ENCODE peak calls at places on chromosomes 1 and 21, in seven cellular contexts. One of them, this sample, is unnamed.

GRCh38 chr1:225201447-225201846 is 226.4 kb downstream of the LBR start:
- DNase-seq in HepG2: no peak
- DNase-seq in GM12878: no peak
- DNase-seq in K562: no peak
- DNase-seq in HCT116: no peak
- DNase-seq in H1: no peak
- DNase-seq in SK-N-SH: no peak
- DNase-seq in this sample: peak; percentile 15

GRCh38 chr1:58922302-58923089 is 138.6 kb upstream of the JUN start:
- DNase-seq in HepG2: no peak
- DNase-seq in GM12878: peak; percentile 50
- DNase-seq in K562: no peak
- DNase-seq in HCT116: no peak
- DNase-seq in H1: no peak
- DNase-seq in SK-N-SH: no peak
- DNase-seq in this sample: no peak

GRCh38 chr1:6183520-6183989 is 3.4 kb upstream of the CHD5 start:
- DNase-seq in HepG2: no peak
- DNase-seq in GM12878: no peak
- DNase-seq in K562: no peak
- DNase-seq in HCT116: no peak
- DNase-seq in H1: no peak
- DNase-seq in SK-N-SH: peak; percentile 39
- DNase-seq in this sample: no peak

GRCh38 chr1:182637769-182638168 is 33.6 kb upstream of the RGS16 start:
- DNase-seq in HepG2: no peak
- DNase-seq in GM12878: no peak
- DNase-seq in K562: no peak
- DNase-seq in HCT116: no peak
- DNase-seq in H1: no peak
- DNase-seq in SK-N-SH: no peak
- DNase-seq in this sample: no peak

GRCh38 chr1:77582905-77583304 is 99.6 kb downstream of the ZZZ3 start:
- DNase-seq in HepG2: no peak
- DNase-seq in GM12878: no peak
- DNase-seq in K562: no peak
- DNase-seq in HCT116: no peak
- DNase-seq in H1: no peak
- DNase-seq in SK-N-SH: no peak
- DNase-seq in this sample: no peak

GRCh38 chr1:240189386-240189989 is 97.8 kb downstream of the FMN2 start:
- DNase-seq in HepG2: peak; percentile 33
- DNase-seq in GM12878: no peak
- DNase-seq in K562: peak; percentile 44
- DNase-seq in HCT116: no peak
- DNase-seq in H1: peak; percentile 57
- DNase-seq in SK-N-SH: peak; percentile 44
- DNase-seq in this sample: peak; percentile 32

GRCh38 chr1:181190362-181191035 is 102.0 kb downstream of the IER5 start:
- DNase-seq in HepG2: no peak
- DNase-seq in GM12878: no peak
- DNase-seq in K562: no peak
- DNase-seq in HCT116: no peak
- DNase-seq in H1: no peak
- DNase-seq in SK-N-SH: no peak
- DNase-seq in this sample: no peak

GRCh38 chr1:205533729-205534443 is 29.4 kb downstream of the CDK18 start:
- DNase-seq in HepG2: no peak
- DNase-seq in GM12878: no peak
- DNase-seq in K562: no peak
- DNase-seq in HCT116: no peak
- DNase-seq in H1: no peak
- DNase-seq in SK-N-SH: no peak
- DNase-seq in this sample: no peak

GRCh38 chr1:224617410-224618361 is 1.6 kb downstream of the CNIH3 start:
- DNase-seq in HepG2: no peak
- DNase-seq in GM12878: no peak
- DNase-seq in K562: no peak
- DNase-seq in HCT116: no peak
- DNase-seq in H1: peak; percentile 57
- DNase-seq in SK-N-SH: peak; percentile 33
- DNase-seq in this sample: no peak

DNA sequence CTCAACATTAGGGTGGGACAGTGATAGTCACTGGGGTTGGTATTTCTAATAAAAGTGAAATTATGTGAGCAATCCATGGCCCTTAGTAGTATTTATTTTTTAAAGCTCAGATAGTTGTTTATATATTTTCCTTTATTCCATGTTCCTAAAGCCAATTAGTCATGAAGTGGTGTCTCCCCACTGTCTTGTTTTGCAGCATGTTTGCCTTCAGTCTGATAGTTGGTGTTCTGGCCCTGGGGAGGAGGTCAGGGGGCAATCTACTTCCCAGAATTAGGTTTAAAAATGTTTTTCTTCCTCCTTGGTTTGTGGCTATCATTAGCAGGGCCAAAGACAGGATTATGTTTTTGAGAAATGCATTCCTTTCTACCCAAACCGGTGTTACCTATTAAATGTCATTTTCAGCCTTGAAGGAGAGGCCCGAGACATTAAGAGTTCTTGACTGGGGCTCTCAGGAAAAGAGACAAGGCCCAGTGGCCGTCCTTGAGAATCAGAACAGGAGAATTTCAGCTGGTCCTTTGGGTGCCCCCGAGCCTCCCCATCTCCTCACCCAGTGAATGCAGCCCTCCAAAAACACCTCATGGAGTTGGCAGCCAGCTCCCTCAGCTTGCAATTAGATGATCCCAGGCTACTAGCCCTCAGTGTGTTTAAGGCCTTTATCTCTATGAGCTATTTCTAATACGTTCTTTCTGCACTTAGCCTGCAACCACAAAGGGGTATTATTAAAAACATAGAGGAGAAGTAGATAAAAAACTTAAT is 71.2 kb upstream of the NGF start:
- DNase-seq in HepG2: no peak
- DNase-seq in GM12878: no peak
- DNase-seq in K562: no peak
- DNase-seq in HCT116: no peak
- DNase-seq in H1: no peak
- DNase-seq in SK-N-SH: no peak
- DNase-seq in this sample: no peak
- TF ChIP-seq YY1 in HepG2: no peak
- TF ChIP-seq YY1 in GM12878: no peak
- TF ChIP-seq YY1 in K562: no peak
- TF ChIP-seq YY1 in HCT116: no peak
- TF ChIP-seq YY1 in H1: no peak
- TF ChIP-seq YY1 in SK-N-SH: no peak
- TF ChIP-seq YY1 in this sample: no peak

DNA sequence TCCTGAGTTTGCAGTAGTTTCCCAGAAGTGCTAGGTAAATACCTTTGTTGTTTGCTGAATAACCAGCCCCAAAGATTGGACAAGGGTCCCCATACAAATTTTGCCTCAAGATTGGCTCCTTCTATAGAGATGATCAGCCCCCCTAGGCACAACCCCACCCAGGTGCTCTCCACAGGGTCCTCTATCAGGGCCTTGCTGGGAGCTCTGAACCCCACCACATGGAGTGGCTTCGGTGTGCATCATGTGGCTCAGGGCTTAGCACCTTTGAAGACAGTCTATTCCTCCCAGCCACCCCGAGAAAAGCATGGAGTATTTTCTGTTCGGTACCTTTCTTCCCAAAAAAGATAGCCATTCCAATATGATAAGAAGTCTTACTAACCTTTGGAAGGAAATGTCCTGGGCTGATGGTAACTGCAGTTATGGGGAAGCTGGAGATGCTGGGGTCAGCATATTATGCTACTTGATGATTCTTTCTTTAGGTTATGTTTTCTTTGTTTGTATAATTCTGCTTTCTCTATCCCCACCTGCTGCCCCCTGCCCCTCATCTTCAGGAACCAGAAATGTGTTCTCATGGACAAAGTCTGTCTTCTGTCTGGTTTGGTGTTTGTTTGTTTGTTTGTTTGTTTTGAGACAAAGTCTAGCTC is 5.0 kb upstream of the TSPAN1 start:
- DNase-seq in HepG2: no peak
- DNase-seq in GM12878: no peak
- DNase-seq in K562: no peak
- DNase-seq in HCT116: no peak
- DNase-seq in H1: no peak
- DNase-seq in SK-N-SH: no peak
- DNase-seq in this sample: no peak
- H3K4me1 ChIP-seq in HepG2: peaks cover 17% of the 10 kb centered on the region
- H3K4me1 ChIP-seq in GM12878: peaks cover 18% of the 10 kb centered on the region
- H3K4me1 ChIP-seq in K562: peaks cover 41% of the 10 kb centered on the region
- H3K4me1 ChIP-seq in HCT116: peaks cover 39% of the 10 kb centered on the region
- H3K4me1 ChIP-seq in H1: peaks cover 33% of the 10 kb centered on the region
- H3K4me1 ChIP-seq in SK-N-SH: peaks cover 7% of the 10 kb centered on the region
- H3K4me1 ChIP-seq in this sample: peaks cover 27% of the 10 kb centered on the region

GRCh38 chr21:36104306-36105300 is 30.3 kb upstream of the CBR3 start:
- DNase-seq in HepG2: no peak
- DNase-seq in GM12878: no peak
- DNase-seq in K562: no peak
- DNase-seq in HCT116: peak; percentile 24
- DNase-seq in H1: peak; percentile 92
- DNase-seq in SK-N-SH: peak; percentile 33
- DNase-seq in this sample: peak; percentile 82
- H3K4me3 ChIP-seq in HepG2: no peak overlapping the region
- H3K4me3 ChIP-seq in GM12878: no peak overlapping the region
- H3K4me3 ChIP-seq in K562: no peak overlapping the region
- H3K4me3 ChIP-seq in HCT116: no peak overlapping the region
- H3K4me3 ChIP-seq in H1: peak overlapping the region; percentile 64
- H3K4me3 ChIP-seq in SK-N-SH: no peak overlapping the region
- H3K4me3 ChIP-seq in this sample: peak overlapping the region; percentile 48

GRCh38 chr1:75129660-75130311 is 4.4 kb upstream of the LHX8 start:
- DNase-seq in HepG2: no peak
- DNase-seq in GM12878: no peak
- DNase-seq in K562: no peak
- DNase-seq in HCT116: no peak
- DNase-seq in H1: peak; percentile 49
- DNase-seq in SK-N-SH: no peak
- DNase-seq in this sample: no peak
- TF ChIP-seq YY1 in HepG2: no peak
- TF ChIP-seq YY1 in GM12878: no peak
- TF ChIP-seq YY1 in K562: no peak
- TF ChIP-seq YY1 in HCT116: no peak
- TF ChIP-seq YY1 in H1: no peak
- TF ChIP-seq YY1 in SK-N-SH: no peak
- TF ChIP-seq YY1 in this sample: no peak

GRCh38 chr1:22529901-22530621 is 33.2 kb upstream of the EPHA8 start:
- DNase-seq in HepG2: no peak
- DNase-seq in GM12878: no peak
- DNase-seq in K562: no peak
- DNase-seq in HCT116: no peak
- DNase-seq in H1: no peak
- DNase-seq in SK-N-SH: no peak
- DNase-seq in this sample: no peak
- H3K4me1 ChIP-seq in HepG2: no peaks in the 10 kb centered on the region
- H3K4me1 ChIP-seq in GM12878: no peaks in the 10 kb centered on the region
- H3K4me1 ChIP-seq in K562: peaks cover 2% of the 10 kb centered on the region
- H3K4me1 ChIP-seq in HCT116: no peaks in the 10 kb centered on the region
- H3K4me1 ChIP-seq in H1: no peaks in the 10 kb centered on the region
- H3K4me1 ChIP-seq in SK-N-SH: peaks cover 46% of the 10 kb centered on the region
- H3K4me1 ChIP-seq in this sample: no peaks in the 10 kb centered on the region

DNA sequence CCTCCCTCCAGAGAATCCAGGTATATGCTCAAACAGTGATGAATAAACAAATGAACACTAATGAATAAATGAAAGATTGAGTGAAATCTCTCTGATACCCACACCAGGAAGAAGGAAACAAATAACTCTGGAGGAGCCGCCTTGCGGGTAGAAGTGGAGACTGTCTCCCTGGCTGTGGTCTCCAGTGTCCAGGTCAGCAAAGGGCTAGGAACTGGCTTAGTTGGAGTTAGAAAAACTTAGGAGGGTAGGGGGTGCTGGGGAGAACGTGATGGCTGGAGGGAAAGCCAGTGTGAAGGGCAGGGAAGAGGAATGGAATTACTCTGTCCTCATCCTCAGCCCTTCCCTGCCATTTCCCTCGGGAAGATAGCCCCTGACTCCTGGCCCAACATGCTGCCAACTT is 537 bp downstream of the RHBDL2 start:
- DNase-seq in HepG2: no peak
- DNase-seq in GM12878: no peak
- DNase-seq in K562: no peak
- DNase-seq in HCT116: no peak
- DNase-seq in H1: no peak
- DNase-seq in SK-N-SH: no peak
- DNase-seq in this sample: no peak
- H3K4me3 ChIP-seq in HepG2: peak overlapping the region; percentile 56
- H3K4me3 ChIP-seq in GM12878: no peak overlapping the region
- H3K4me3 ChIP-seq in K562: no peak overlapping the region
- H3K4me3 ChIP-seq in HCT116: no peak overlapping the region
- H3K4me3 ChIP-seq in H1: no peak overlapping the region
- H3K4me3 ChIP-seq in SK-N-SH: no peak overlapping the region
- H3K4me3 ChIP-seq in this sample: no peak overlapping the region